ENCODE peak calls at places on chromosome 15, in five cellular contexts. J is C1 segment of cervical spinal cord; V is activated naive CD4-positive, alpha-beta T cell treated with anti-CD3 and anti-CD28 coated beads, Interleukin-2, amount 10 ng/mL, durations not matched to agents 7 days and 5 days; W is Daoy; K is Kasumi-1. N is an unnamed sample.
A peak's percentile ranks its signal among the peaks of the same experiment; 100 is the strongest.

GRCh38 chr15:60128710-60129109 is 124.6 kb downstream of the FOXB1 start:
- DNase-seq in J (no peak), V (no peak), W (no peak), K (no peak), N (no peak)

GRCh38 chr15:56802164-56802563 is 68.9 kb upstream of the ZNF280D start:
- DNase-seq in J (no peak), V (no peak), W (no peak), K (no peak), N (no peak)

GRCh38 chr15:74517096-74517495 is 23.9 kb upstream of the ARID3B start:
- DNase-seq in J (no peak), V (no peak), W (no peak), K (no peak), N (no peak)

GRCh38 chr15:90322531-90322930 is 29.6 kb upstream of the ZNF774 start:
- DNase-seq in J (no peak), V (no peak), W (peak; percentile 8), K (no peak), N (no peak)

GRCh38 chr15:35448294-35448693 is 97.7 kb downstream of the DPH6 start:
- DNase-seq in J (no peak), V (no peak), W (no peak), K (no peak), N (no peak)

GRCh38 chr15:31584195-31584594 is 257.6 kb downstream of the KLF13 start:
- DNase-seq in J (no peak), V (no peak), W (no peak), K (no peak), N (no peak)

GRCh38 chr15:27490867-27491595 is 520.0 kb downstream of the GABRG3 start:
- DNase-seq in J (no peak), V (no peak), W (no peak), K (no peak), N (no peak)

GRCh38 chr15:50873935-50874353 is 34.5 kb upstream of the AP4E1 start:
- DNase-seq in J (no peak), V (no peak), W (no peak), K (peak; percentile 21), N (no peak)

GRCh38 chr15:78457101-78457500 is 19.1 kb downstream of the IREB2 start:
- DNase-seq in J (no peak), V (no peak), W (peak; percentile 10), K (no peak), N (peak; percentile 7)

GRCh38 chr15:39434751-39435238 is 146.1 kb upstream of the THBS1 start:
- DNase-seq in J (no peak), V (no peak), W (no peak), K (no peak), N (no peak)

GRCh38 chr15:97900006-97900405 is 60.5 kb upstream of the ARRDC4 start:
- DNase-seq in J (no peak), V (no peak), W (peak; percentile 21), K (no peak), N (no peak)